ENCODE peak calls at places on chromosomes 16 and 17, in eight cellular contexts. W is endothelial cell, O is cardiac fibroblast, I is Daoy, K is GM20000, P is fibroblast of villous mesenchyme, J is Karpas-422, X is NCI-H1105. E is an unnamed sample.

GRCh38 chr17:68613739-68614298 is 12.7 kb upstream of the FAM20A start:
- DNase-seq in J (peak), W (peak), O (peak), K (peak), X (no peak), P (peak), I (peak), E (peak)

GRCh38 chr17:64133546-64134215 is 3.7 kb upstream of the ERN1 start:
- DNase-seq in I (peak), O (peak), J (peak), K (peak), X (peak), W (peak), P (peak), E (peak)

GRCh38 chr16:57388359-57389086 is 16.0 kb upstream of the CCL17 start:
- DNase-seq in W (no peak), J (no peak), K (peak), I (no peak), P (no peak), X (no peak), O (no peak), E (no peak)

GRCh38 chr16:73912311-73912710 is 384.3 kb upstream of the PSMD7 start:
- DNase-seq in O (no peak), K (no peak), W (no peak), X (no peak), J (no peak), P (no peak), I (no peak), E (no peak)

GRCh38 chr17:65797809-65798208 is 236.4 kb upstream of the AXIN2 start:
- DNase-seq in W (peak), X (no peak), I (peak), O (no peak), K (no peak), J (peak), P (peak), E (no peak)

GRCh38 chr16:85164838-85165516 is 52.7 kb upstream of the CIBAR2 start:
- DNase-seq in O (no peak), P (no peak), X (no peak), W (no peak), K (no peak), J (no peak), I (no peak), E (no peak)

GRCh38 chr17:50909765-50910661 is 43.9 kb upstream of the TOB1 start:
- DNase-seq in J (no peak), K (no peak), P (no peak), O (no peak), I (no peak), X (no peak), W (no peak), E (no peak)

GRCh38 chr17:17091856-17092756 is 49.8 kb downstream of the MPRIP start:
- DNase-seq in P (no peak), J (no peak), X (no peak), I (no peak), O (no peak), W (no peak), K (no peak), E (no peak)

GRCh38 chr16:88534731-88535141 is 35.5 kb upstream of the ZC3H18 start:
- DNase-seq in P (peak), X (no peak), I (peak), O (peak), W (no peak), J (peak), K (peak), E (no peak)

GRCh38 chr17:8380049-8380448 is 2.9 kb downstream of the RPL26 start:
- DNase-seq in P (no peak), K (no peak), W (no peak), O (no peak), J (no peak), I (no peak), X (no peak), E (no peak)

GRCh38 chr17:63817736-63818385 is 9.4 kb upstream of the PSMC5 start:
- DNase-seq in I (no peak), P (no peak), W (no peak), J (no peak), K (no peak), X (no peak), O (no peak), E (no peak)

GRCh38 chr16:16020291-16020690 is 70.9 kb downstream of the ABCC1 start:
- DNase-seq in W (no peak), K (no peak), X (no peak), O (no peak), P (no peak), J (no peak), I (no peak), E (no peak)

GRCh38 chr16:11342021-11342855 is 3.0 kb upstream of the RMI2 start:
- DNase-seq in P (no peak), O (no peak), W (no peak), K (no peak), X (no peak), I (no peak), J (no peak), E (no peak)

GRCh38 chr17:37829446-37830142 is 84.7 kb upstream of the HNF1B start:
- DNase-seq in J (peak), K (peak), P (no peak), X (no peak), W (no peak), I (no peak), O (no peak), E (no peak)

GRCh38 chr16:25106567-25107465 is 4.7 kb upstream of the LCMT1 start:
- DNase-seq in J (peak), W (peak), X (peak), I (peak), O (peak), K (peak), P (peak), E (peak)

GRCh38 chr16:72198641-72199250 is 26.8 kb upstream of the PMFBP1 start:
- DNase-seq in I (no peak), W (no peak), P (no peak), J (no peak), X (no peak), K (no peak), O (no peak), E (no peak)

GRCh38 chr17:73028311-73028755 is 64.2 kb downstream of the SLC39A11 start:
- DNase-seq in I (no peak), J (no peak), K (no peak), X (no peak), O (peak), P (peak), W (no peak), E (peak)

GRCh38 chr16:55836158-55836611 is 3.3 kb upstream of the CES1 start:
- DNase-seq in X (no peak), K (no peak), O (peak), W (no peak), I (no peak), J (peak), P (no peak), E (peak)

GRCh38 chr16:13873835-13874438 is 46.0 kb upstream of the ERCC4 start:
- DNase-seq in K (no peak), O (peak), P (peak), X (peak), I (peak), W (peak), J (no peak), E (peak)

GRCh38 chr16:2785101-2785991 is 2.0 kb downstream of the PRSS33 start:
- DNase-seq in P (no peak), I (no peak), W (no peak), K (no peak), X (peak), J (no peak), O (no peak), E (no peak)

GRCh38 chr16:56331915-56332314 is 93.4 kb downstream of the AMFR start:
- DNase-seq in P (no peak), O (no peak), K (no peak), J (no peak), W (no peak), I (no peak), X (no peak), E (no peak)

GRCh38 chr17:50221500-50222480 is 20.4 kb upstream of the COL1A1 start:
- DNase-seq in J (no peak), X (no peak), I (peak), P (peak), K (peak), W (no peak), O (peak), E (peak)

GRCh38 chr17:80036715-80037477 is 454 bp downstream of the CCDC40 start:
- DNase-seq in O (peak), J (no peak), K (no peak), P (peak), W (peak), I (peak), X (peak), E (no peak)

GRCh38 chr17:55089955-55090573 is 121.5 kb downstream of the STXBP4 start:
- DNase-seq in X (no peak), P (peak), K (peak), I (peak), O (peak), J (no peak), W (no peak), E (peak)

E was measured in fibroblast of the aortic adventitia.